ENCODE peak calls at places on chromosome 5, in four cellular contexts. One of them, this sample, is unnamed.

GRCh38 chr5:19866088-19866446 is 121.9 kb downstream of the CDH18 start:
- DNase-seq in PC-9: no peak
- DNase-seq in heart right ventricle: no peak
- DNase-seq in lower lobe of right lung: no peak
- DNase-seq in this sample: no peak

GRCh38 chr5:98259595-98259994 is 513.9 kb upstream of the RGMB start:
- DNase-seq in lower lobe of right lung: no peak
- DNase-seq in PC-9: no peak
- DNase-seq in heart right ventricle: no peak
- DNase-seq in this sample: no peak

GRCh38 chr5:110269478-110270142 is 456.9 kb downstream of the TMEM232 start:
- DNase-seq in lower lobe of right lung: no peak
- DNase-seq in PC-9: no peak
- DNase-seq in heart right ventricle: no peak
- DNase-seq in this sample: no peak

GRCh38 chr5:52867809-52868208 is 80.1 kb downstream of the ITGA1 start:
- DNase-seq in PC-9: no peak
- DNase-seq in heart right ventricle: no peak
- DNase-seq in lower lobe of right lung: no peak
- DNase-seq in this sample: no peak

GRCh38 chr5:3789519-3790193 is 194.0 kb downstream of the IRX1 start:
- DNase-seq in heart right ventricle: no peak
- DNase-seq in PC-9: no peak
- DNase-seq in lower lobe of right lung: no peak
- DNase-seq in this sample: no peak

GRCh38 chr5:133934822-133935793 is 33.3 kb downstream of the C5orf15 start:
- DNase-seq in lower lobe of right lung: no peak
- DNase-seq in heart right ventricle: no peak
- DNase-seq in PC-9: no peak
- DNase-seq in this sample: peak; percentile 53

GRCh38 chr5:143435207-143435657 is 31.7 kb upstream of the NR3C1 start:
- DNase-seq in PC-9: no peak
- DNase-seq in lower lobe of right lung: no peak
- DNase-seq in heart right ventricle: no peak
- DNase-seq in this sample: no peak

GRCh38 chr5:9686211-9686610 is 56.1 kb upstream of the TAS2R1 start:
- DNase-seq in heart right ventricle: no peak
- DNase-seq in PC-9: peak; percentile 55
- DNase-seq in lower lobe of right lung: no peak
- DNase-seq in this sample: no peak

GRCh38 chr5:99721487-99721886 is 792.7 kb upstream of the CHD1 start:
- DNase-seq in lower lobe of right lung: no peak
- DNase-seq in PC-9: no peak
- DNase-seq in heart right ventricle: no peak
- DNase-seq in this sample: no peak

GRCh38 chr5:16668194-16668593 is 51.4 kb upstream of the RETREG1 start:
- DNase-seq in lower lobe of right lung: no peak
- DNase-seq in heart right ventricle: no peak
- DNase-seq in PC-9: no peak
- DNase-seq in this sample: no peak

GRCh38 chr5:10863763-10864383 is 102.8 kb upstream of the DAP start:
- DNase-seq in heart right ventricle: peak; percentile 26
- DNase-seq in lower lobe of right lung: no peak
- DNase-seq in PC-9: no peak
- DNase-seq in this sample: no peak

GRCh38 chr5:94872526-94872925 is 254.1 kb downstream of the SLF1 start:
- DNase-seq in PC-9: no peak
- DNase-seq in heart right ventricle: no peak
- DNase-seq in lower lobe of right lung: no peak
- DNase-seq in this sample: no peak

GRCh38 chr5:139495644-139496435 is 13.3 kb upstream of the STING1 start:
- DNase-seq in heart right ventricle: no peak
- DNase-seq in lower lobe of right lung: no peak
- DNase-seq in PC-9: peak; percentile 89
- DNase-seq in this sample: no peak

GRCh38 chr5:52481851-52482250 is 305.9 kb upstream of the ITGA1 start:
- DNase-seq in PC-9: no peak
- DNase-seq in lower lobe of right lung: no peak
- DNase-seq in heart right ventricle: no peak
- DNase-seq in this sample: no peak

GRCh38 chr5:127297348-127298035 is 6.9 kb downstream of the MEGF10 start:
- DNase-seq in lower lobe of right lung: no peak
- DNase-seq in PC-9: no peak
- DNase-seq in heart right ventricle: no peak
- DNase-seq in this sample: no peak

GRCh38 chr5:126521130-126521529 is 73.9 kb downstream of the ALDH7A1 start:
- DNase-seq in PC-9: no peak
- DNase-seq in heart right ventricle: no peak
- DNase-seq in lower lobe of right lung: no peak
- DNase-seq in this sample: no peak

GRCh38 chr5:175709276-175709781 is 51.5 kb downstream of the HRH2 start:
- DNase-seq in lower lobe of right lung: no peak
- DNase-seq in PC-9: no peak
- DNase-seq in heart right ventricle: no peak
- DNase-seq in this sample: peak; percentile 57

GRCh38 chr5:168987540-168988300 is 313.2 kb downstream of the SLIT3 start:
- DNase-seq in heart right ventricle: peak; percentile 68
- DNase-seq in PC-9: peak; percentile 44
- DNase-seq in lower lobe of right lung: peak; percentile 68
- DNase-seq in this sample: no peak

GRCh38 chr5:159899067-159900049 is 16.9 kb upstream of the ADRA1B start:
- DNase-seq in heart right ventricle: no peak
- DNase-seq in PC-9: peak; percentile 53
- DNase-seq in lower lobe of right lung: no peak
- DNase-seq in this sample: no peak

GRCh38 chr5:44727100-44727499 is 81.6 kb upstream of the MRPS30 start:
- DNase-seq in lower lobe of right lung: no peak
- DNase-seq in PC-9: no peak
- DNase-seq in heart right ventricle: no peak
- DNase-seq in this sample: no peak

GRCh38 chr5:43120720-43121564 is at the start of gene ZNF131:
- DNase-seq in PC-9: peak; percentile 95
- DNase-seq in heart right ventricle: peak; percentile 97
- DNase-seq in lower lobe of right lung: peak; percentile 98
- DNase-seq in this sample: peak; percentile 96

GRCh38 chr5:107805166-107805565 is 134.4 kb upstream of the EFNA5 start:
- DNase-seq in PC-9: no peak
- DNase-seq in lower lobe of right lung: no peak
- DNase-seq in heart right ventricle: no peak
- DNase-seq in this sample: no peak
- H3K4me1 ChIP-seq in PC-9: no peaks in the 10 kb centered on the region
- H3K4me1 ChIP-seq in lower lobe of right lung: no peaks in the 10 kb centered on the region
- H3K4me1 ChIP-seq in heart right ventricle: no peaks in the 10 kb centered on the region
- H3K4me1 ChIP-seq in this sample: peaks cover 9% of the 10 kb centered on the region

DNA sequence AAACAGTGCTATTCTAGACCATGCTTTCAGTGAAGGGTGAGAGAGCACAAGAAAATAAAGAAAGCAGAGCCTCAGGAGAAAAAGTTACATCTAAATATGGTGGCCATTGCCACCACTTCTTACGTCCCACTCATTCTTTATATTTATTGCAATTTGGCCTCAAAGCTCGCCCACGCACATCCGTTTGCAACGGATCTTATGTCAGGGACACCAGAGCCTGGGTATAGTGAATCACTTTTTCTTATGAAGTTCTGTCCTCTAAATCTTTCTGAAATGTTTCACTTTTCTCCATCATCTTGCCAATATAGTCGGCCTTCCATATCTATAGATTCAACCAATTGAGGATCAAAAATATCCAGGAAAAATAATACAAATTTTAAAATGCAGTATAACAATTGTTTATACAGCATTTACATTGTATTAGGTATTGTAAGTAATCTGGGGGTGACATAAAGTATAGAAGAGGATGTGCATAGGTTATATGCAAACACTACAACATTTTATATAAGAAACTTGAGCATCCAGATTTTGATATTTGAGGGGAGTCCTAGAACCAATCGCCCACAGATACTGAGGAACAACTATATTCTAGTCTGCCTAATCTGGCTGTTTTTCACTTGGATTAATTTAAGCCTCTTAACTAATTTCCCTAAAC is 35.2 kb downstream of the GOLPH3 start:
- DNase-seq in heart right ventricle: no peak
- DNase-seq in lower lobe of right lung: peak; percentile 69
- DNase-seq in PC-9: peak; percentile 17
- DNase-seq in this sample: no peak
- H3K36me3 ChIP-seq in heart right ventricle: peaks cover 10% of the 10 kb centered on the region
- H3K36me3 ChIP-seq in lower lobe of right lung: peaks cover 37% of the 10 kb centered on the region
- H3K36me3 ChIP-seq in PC-9: peaks cover 17% of the 10 kb centered on the region
- H3K36me3 ChIP-seq in this sample: peaks cover 67% of the 10 kb centered on the region

GRCh38 chr5:39040875-39041274 is 33.3 kb downstream of the RICTOR start:
- DNase-seq in PC-9: peak; percentile 31
- DNase-seq in lower lobe of right lung: no peak
- DNase-seq in heart right ventricle: peak; percentile 23
- DNase-seq in this sample: no peak
- H3K4me1 ChIP-seq in PC-9: no peaks in the 10 kb centered on the region
- H3K4me1 ChIP-seq in lower lobe of right lung: no peaks in the 10 kb centered on the region
- H3K4me1 ChIP-seq in heart right ventricle: peaks cover 27% of the 10 kb centered on the region
- H3K4me1 ChIP-seq in this sample: no peaks in the 10 kb centered on the region

DNA sequence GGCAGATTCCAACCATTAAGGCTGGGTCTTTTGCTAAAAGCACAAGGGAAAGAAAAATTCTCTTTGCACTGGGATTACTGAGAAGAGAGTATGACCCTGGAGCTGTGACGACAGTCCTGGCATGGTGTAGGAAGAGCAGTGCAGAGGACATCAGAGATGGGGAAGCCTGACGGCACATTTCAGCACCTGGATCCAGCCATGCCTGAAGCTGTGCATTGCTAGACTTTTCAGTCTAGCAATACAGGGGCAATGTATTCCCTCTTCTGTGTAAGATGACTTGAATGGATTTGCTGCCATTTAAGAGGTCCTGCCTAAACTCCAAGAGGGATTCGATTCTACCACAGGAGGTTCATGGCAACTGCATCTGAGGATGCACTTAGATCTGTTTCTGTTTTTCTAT is 12.3 kb upstream of the MRNIP start:
- DNase-seq in heart right ventricle: no peak
- DNase-seq in PC-9: no peak
- DNase-seq in lower lobe of right lung: no peak
- DNase-seq in this sample: no peak
- H3K36me3 ChIP-seq in heart right ventricle: peaks cover 40% of the 10 kb centered on the region
- H3K36me3 ChIP-seq in PC-9: no peaks in the 10 kb centered on the region
- H3K36me3 ChIP-seq in lower lobe of right lung: peaks cover 82% of the 10 kb centered on the region
- H3K36me3 ChIP-seq in this sample: peaks cover 56% of the 10 kb centered on the region

DNA sequence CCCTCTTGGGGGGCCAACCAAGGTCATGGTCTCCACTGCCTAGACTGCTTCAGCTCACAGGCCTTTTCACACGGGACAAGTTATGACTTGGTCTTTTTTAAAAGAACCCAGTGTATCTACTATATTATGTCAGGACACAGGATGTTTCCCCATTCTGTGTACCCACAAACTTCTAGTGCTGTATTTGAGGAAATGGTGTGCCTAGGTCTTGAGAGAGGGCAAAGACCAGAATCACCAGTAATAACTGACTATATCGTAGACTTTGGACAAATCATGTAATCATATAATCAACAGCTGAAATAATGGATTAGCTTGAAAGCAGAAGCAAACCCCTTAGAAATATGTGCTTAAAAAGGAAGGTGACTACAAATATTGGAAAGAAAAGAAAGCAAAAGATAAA is 133.3 kb downstream of the ARL15 start:
- DNase-seq in lower lobe of right lung: no peak
- DNase-seq in heart right ventricle: no peak
- DNase-seq in PC-9: no peak
- DNase-seq in this sample: no peak
- H3K4me1 ChIP-seq in lower lobe of right lung: peaks cover 8% of the 10 kb centered on the region
- H3K4me1 ChIP-seq in heart right ventricle: peaks cover 46% of the 10 kb centered on the region
- H3K4me1 ChIP-seq in PC-9: no peaks in the 10 kb centered on the region
- H3K4me1 ChIP-seq in this sample: no peaks in the 10 kb centered on the region

GRCh38 chr5:150750469-150750868 is 8.3 kb downstream of the DCTN4 start:
- DNase-seq in heart right ventricle: no peak
- DNase-seq in PC-9: no peak
- DNase-seq in lower lobe of right lung: no peak
- DNase-seq in this sample: no peak

GRCh38 chr5:150757087-150757649 is 1.6 kb downstream of the DCTN4 start:
- DNase-seq in lower lobe of right lung: no peak
- DNase-seq in PC-9: no peak
- DNase-seq in heart right ventricle: no peak
- DNase-seq in this sample: no peak

GRCh38 chr5:150753863-150754262 is 5.0 kb downstream of the DCTN4 start:
- DNase-seq in lower lobe of right lung: no peak
- DNase-seq in PC-9: no peak
- DNase-seq in heart right ventricle: no peak
- DNase-seq in this sample: no peak

GRCh38 chr5:150751096-150751891 is 7.5 kb downstream of the DCTN4 start:
- DNase-seq in lower lobe of right lung: no peak
- DNase-seq in heart right ventricle: no peak
- DNase-seq in PC-9: no peak
- DNase-seq in this sample: no peak

GRCh38 chr5:150753463-150753862 is 5.4 kb downstream of the DCTN4 start:
- DNase-seq in PC-9: no peak
- DNase-seq in lower lobe of right lung: no peak
- DNase-seq in heart right ventricle: no peak
- DNase-seq in this sample: no peak
- H3K36me3 ChIP-seq in PC-9: peaks cover 44% of the 10 kb centered on the region
- H3K36me3 ChIP-seq in lower lobe of right lung: peaks cover 69% of the 10 kb centered on the region
- H3K36me3 ChIP-seq in heart right ventricle: peaks cover 32% of the 10 kb centered on the region
- H3K36me3 ChIP-seq in this sample: peaks cover 94% of the 10 kb centered on the region

GRCh38 chr5:30831605-30832004 is 361.9 kb upstream of the CDH6 start:
- DNase-seq in lower lobe of right lung: no peak
- DNase-seq in heart right ventricle: no peak
- DNase-seq in PC-9: no peak
- DNase-seq in this sample: no peak
- H3K4me1 ChIP-seq in lower lobe of right lung: no peaks in the 10 kb centered on the region
- H3K4me1 ChIP-seq in heart right ventricle: peaks cover 14% of the 10 kb centered on the region
- H3K4me1 ChIP-seq in PC-9: no peaks in the 10 kb centered on the region
- H3K4me1 ChIP-seq in this sample: no peaks in the 10 kb centered on the region

DNA sequence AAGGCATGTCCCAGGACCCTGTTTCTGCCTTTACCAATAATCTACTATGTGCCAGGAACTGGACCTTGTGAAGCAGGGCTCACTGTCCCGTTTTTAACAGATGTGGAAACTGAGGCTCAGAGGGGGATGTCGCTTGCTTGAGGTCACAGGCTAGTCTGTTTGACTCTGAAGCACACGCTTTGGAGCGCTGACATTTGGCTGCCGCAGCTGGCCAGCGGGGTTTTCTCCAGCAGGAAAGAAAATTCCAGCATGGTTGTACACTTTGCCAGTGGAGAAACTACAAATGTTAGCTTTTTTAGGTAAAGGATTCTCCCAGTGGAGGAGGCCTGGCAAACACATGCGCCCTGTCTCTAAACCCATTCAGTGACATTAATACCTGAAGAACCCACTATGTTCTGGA is 50.5 kb downstream of the SH3PXD2B start:
- DNase-seq in lower lobe of right lung: no peak
- DNase-seq in heart right ventricle: peak; percentile 33
- DNase-seq in PC-9: no peak
- DNase-seq in this sample: no peak
- H3K36me3 ChIP-seq in lower lobe of right lung: peaks cover 13% of the 10 kb centered on the region
- H3K36me3 ChIP-seq in heart right ventricle: no peaks in the 10 kb centered on the region
- H3K36me3 ChIP-seq in PC-9: peaks cover 5% of the 10 kb centered on the region
- H3K36me3 ChIP-seq in this sample: peaks cover 42% of the 10 kb centered on the region

This sample was measured in RWPE2.